ENCODE peak calls at places on chromosomes 13 and 19, in ten cellular contexts. C is gastrocnemius medialis, N is lower leg skin, Q is endothelial cell of umbilical vein, P is right lobe of liver, W is esophagus squamous epithelium, F is A549, D is uterus, M is vagina, H is body of pancreas. V is an unnamed sample.

GRCh38 chr19:40740747-40741146 is 9.5 kb downstream of the ACTMAP start:
- DNase-seq in C (peak; percentile 84), N (peak; percentile 89), Q (no peak), P (no peak), W (no peak), F (no peak), D (no peak), M (no peak), H (no peak), V (no peak)

GRCh38 chr13:45280751-45281634 is 60.0 kb downstream of the TPT1 start:
- DNase-seq in C (peak; percentile 77), N (peak; percentile 58), Q (peak; percentile 79), P (peak; percentile 69), W (no peak), F (peak; percentile 67), D (peak; percentile 52), M (no peak), H (peak; percentile 70), V (peak; percentile 65)

GRCh38 chr13:52749446-52749845 is 9.8 kb upstream of the CNMD start:
- DNase-seq in C (no peak), N (no peak), Q (no peak), P (no peak), W (no peak), F (no peak), D (no peak), M (no peak), H (no peak), V (no peak)

GRCh38 chr19:35168261-35168660 is 13.7 kb downstream of the FXYD5 start:
- DNase-seq in C (no peak), N (no peak), Q (no peak), P (no peak), W (no peak), F (no peak), D (no peak), M (no peak), H (no peak), V (no peak)

GRCh38 chr19:41352609-41353465 is 885 bp downstream of the TGFB1 start:
- DNase-seq in C (peak; percentile 35), N (peak; percentile 66), Q (peak; percentile 69), P (peak; percentile 77), W (no peak), F (peak; percentile 78), D (peak; percentile 71), M (no peak), H (peak; percentile 53), V (peak; percentile 57)

GRCh38 chr13:43272866-43273265 is 249.5 kb downstream of the DNAJC15 start:
- DNase-seq in C (no peak), N (no peak), Q (no peak), P (no peak), W (no peak), F (no peak), D (no peak), M (no peak), H (no peak), V (no peak)

GRCh38 chr13:57630661-57631606 is 610 bp upstream of the PCDH17 start:
- DNase-seq in C (no peak), N (no peak), Q (peak; percentile 50), P (no peak), W (no peak), F (no peak), D (no peak), M (no peak), H (peak; percentile 10), V (no peak)

GRCh38 chr19:58330458-58330857 is 3.7 kb downstream of the ZSCAN22 start:
- DNase-seq in C (no peak), N (no peak), Q (peak; percentile 22), P (no peak), W (no peak), F (no peak), D (no peak), M (no peak), H (no peak), V (no peak)

DNA sequence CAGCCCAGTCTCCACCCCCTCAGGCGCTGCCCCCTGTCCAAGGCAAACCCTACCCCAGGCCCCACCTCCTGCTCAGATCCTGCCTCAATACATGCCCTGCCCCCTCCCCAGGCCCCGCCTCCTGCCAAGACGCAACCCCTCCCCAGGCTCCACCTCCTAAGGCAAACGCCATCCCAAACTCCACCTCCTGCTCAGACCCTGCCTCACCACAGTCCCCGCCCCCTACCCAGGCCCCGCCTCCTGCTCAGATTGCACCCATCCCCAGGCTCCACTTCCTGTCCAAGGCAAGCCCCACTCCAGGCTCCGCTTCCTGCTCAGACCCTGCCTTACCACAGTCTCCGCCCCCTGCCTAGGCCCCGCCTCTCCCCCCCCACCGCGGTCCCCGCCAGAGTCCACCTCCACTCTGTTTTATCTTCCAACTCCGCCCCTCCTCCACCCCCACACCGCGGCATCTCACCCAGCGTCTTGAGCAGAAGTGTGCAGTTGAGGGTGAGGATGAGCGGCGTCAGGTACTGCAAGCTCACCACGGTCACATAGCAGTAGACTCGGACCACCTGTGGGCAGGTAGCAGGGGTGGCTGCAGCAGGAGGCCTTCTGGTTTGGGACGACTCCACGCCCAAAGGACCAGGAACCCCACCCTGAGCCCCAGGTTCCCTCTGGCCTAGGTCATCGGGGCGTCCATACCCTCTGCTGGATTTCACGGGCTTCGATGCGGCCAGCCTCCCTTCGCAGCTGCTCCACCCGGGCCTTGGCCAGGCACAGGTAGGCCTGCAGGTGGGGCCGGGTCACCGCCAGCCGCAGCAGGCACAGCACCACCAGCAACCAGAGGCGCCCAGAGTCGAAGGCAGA is 17.7 kb downstream of the TMEM161A start:
- DNase-seq in C (no peak), N (no peak), Q (peak; percentile 22), P (peak; percentile 38), W (no peak), F (peak; percentile 49), D (peak; percentile 96), M (no peak), H (peak; percentile 31), V (peak; percentile 79)
- H3K4me3 ChIP-seq in C (no peak overlapping the region), N (no peak overlapping the region), Q (no peak overlapping the region), P (no peak overlapping the region), W (no peak overlapping the region), F (no peak overlapping the region), D (peak overlapping the region; percentile 22), M (no peak overlapping the region), H (no peak overlapping the region), V (no peak overlapping the region)

GRCh38 chr19:38647966-38648788 is 728 bp downstream of the ACTN4 start:
- DNase-seq in C (no peak), N (no peak), Q (peak; percentile 34), P (no peak), W (no peak), F (no peak), D (no peak), M (no peak), H (no peak), V (no peak)

GRCh38 chr19:38649305-38650179 is 2.1 kb downstream of the ACTN4 start:
- DNase-seq in C (peak; percentile 62), N (no peak), Q (peak; percentile 20), P (peak; percentile 53), W (no peak), F (peak; percentile 81), D (peak; percentile 72), M (no peak), H (peak; percentile 86), V (peak; percentile 84)

GRCh38 chr19:38650911-38651584 is 3.6 kb downstream of the ACTN4 start:
- DNase-seq in C (peak; percentile 73), N (no peak), Q (peak; percentile 60), P (no peak), W (no peak), F (peak; percentile 67), D (peak; percentile 84), M (no peak), H (no peak), V (peak; percentile 73)

GRCh38 chr19:38648789-38649304 is 1.4 kb downstream of the ACTN4 start:
- DNase-seq in C (no peak), N (no peak), Q (no peak), P (no peak), W (no peak), F (no peak), D (no peak), M (no peak), H (no peak), V (no peak)

DNA sequence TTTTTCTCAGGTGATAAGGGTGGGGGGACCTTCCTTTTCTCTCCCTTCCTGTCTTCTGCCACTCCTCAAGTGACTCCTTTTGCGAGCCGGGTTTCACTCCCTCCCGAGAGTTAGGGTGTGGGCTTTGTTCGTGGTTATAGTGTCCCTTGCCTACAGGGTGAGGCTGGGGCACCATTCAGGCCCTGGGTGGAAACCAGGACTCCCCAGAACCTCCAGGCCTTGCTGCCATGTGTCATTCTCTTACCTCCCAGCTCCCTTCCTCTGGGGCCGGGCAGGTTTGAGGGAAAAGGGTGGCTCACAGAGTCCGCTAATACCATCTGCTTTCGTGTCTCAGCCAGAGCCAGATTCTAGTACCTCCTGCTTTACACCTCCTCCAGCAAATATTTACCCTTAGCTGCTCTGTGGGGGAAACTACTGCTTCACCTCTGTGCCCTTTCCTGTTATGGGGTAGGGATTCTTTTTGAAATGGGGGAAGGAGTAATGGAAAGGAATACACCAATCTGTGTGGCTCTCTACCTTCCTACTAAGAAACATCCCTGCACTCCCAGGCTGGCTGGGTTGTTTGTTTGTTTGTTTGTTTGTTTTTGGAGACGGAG is 2.8 kb downstream of the ACTN4 start:
- DNase-seq in C (no peak), N (no peak), Q (no peak), P (no peak), W (no peak), F (peak; percentile 53), D (no peak), M (no peak), H (peak; percentile 47), V (peak; percentile 41)
- TF ChIP-seq POLR2A in C (no peak), N (no peak), Q (no peak), P (peak; percentile 19), W (peak; percentile 8), F (no peak), D (no peak), M (no peak), H (no peak), V (no peak)

GRCh38 chr19:39030854-39031367 is 1.4 kb downstream of the FBXO27 start:
- DNase-seq in C (no peak), N (no peak), Q (no peak), P (no peak), W (no peak), F (no peak), D (no peak), M (no peak), H (no peak), V (no peak)

GRCh38 chr19:39037194-39037593 is 4.8 kb upstream of the FBXO27 start:
- DNase-seq in C (no peak), N (no peak), Q (no peak), P (no peak), W (no peak), F (no peak), D (no peak), M (no peak), H (no peak), V (no peak)

GRCh38 chr19:39032164-39032918 is at the start of gene FBXO27:
- DNase-seq in C (no peak), N (peak; percentile 26), Q (no peak), P (peak; percentile 40), W (no peak), F (peak; percentile 37), D (peak; percentile 20), M (no peak), H (peak; percentile 31), V (no peak)

GRCh38 chr19:39031368-39032163 is 783 bp downstream of the FBXO27 start:
- DNase-seq in C (peak; percentile 56), N (peak; percentile 88), Q (peak; percentile 51), P (peak; percentile 98), W (peak; percentile 40), F (peak; percentile 99), D (peak; percentile 74), M (peak; percentile 98), H (peak; percentile 99), V (peak; percentile 84)
- TF ChIP-seq CTCF in C (no peak), N (no peak), Q (no peak), P (no peak), W (no peak), F (no peak), D (no peak), M (no peak), H (no peak), V (no peak)

DNA sequence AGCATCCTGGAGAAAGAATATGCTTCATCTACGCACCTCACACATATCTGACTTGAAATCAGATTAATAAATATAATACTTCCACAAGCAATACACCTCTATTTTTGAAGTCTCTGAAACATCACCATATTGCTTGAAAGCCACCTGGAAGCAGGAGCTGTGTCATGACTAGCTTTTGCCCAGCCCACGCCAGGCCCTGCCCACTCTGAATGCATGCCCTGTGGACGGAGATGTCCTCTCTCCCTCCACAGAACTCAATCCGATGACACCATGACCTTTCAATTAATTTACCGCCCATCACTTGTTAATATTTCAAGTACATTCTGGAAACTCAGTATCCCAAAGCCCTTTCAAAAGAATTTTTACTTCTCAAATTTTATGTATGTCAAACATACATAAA is 108.0 kb downstream of the TBC1D4 start:
- DNase-seq in C (no peak), N (no peak), Q (no peak), P (no peak), W (no peak), F (no peak), D (no peak), M (no peak), H (no peak), V (no peak)
- H3K4me3 ChIP-seq in C (no peak overlapping the region), N (no peak overlapping the region), Q (no peak overlapping the region), P (no peak overlapping the region), W (no peak overlapping the region), F (no peak overlapping the region), D (no peak overlapping the region), M (no peak overlapping the region), H (no peak overlapping the region), V (no peak overlapping the region)